ENCODE peak calls at places on chromosomes 12 and 14, in seven cellular contexts. B is fibroblast of the aortic adventitia, D is GM12878, O is hepatocyte, M is lower lobe of right lung, F is neural crest cell, K is colonic mucosa. L is an unnamed sample.
A peak's percentile ranks its signal among the peaks of the same experiment; 100 is the strongest.

GRCh38 chr12:10528150-10528953 is 22.7 kb downstream of the EIF2S3B start:
- DNase-seq in B (no peak), M (no peak), K (no peak), D (no peak), F (no peak), O (no peak), L (no peak)

GRCh38 chr12:6074394-6074793 is 50.1 kb downstream of the VWF start:
- DNase-seq in F (no peak), O (no peak), B (no peak), D (no peak), M (no peak), K (no peak), L (no peak)

GRCh38 chr12:57118711-57119271 is 7.6 kb upstream of the STAT6 start:
- DNase-seq in B (no peak), K (peak; percentile 22), D (no peak), F (no peak), M (no peak), O (no peak), L (no peak)

GRCh38 chr14:61222388-61222787 is 58.8 kb downstream of the TMEM30B start:
- DNase-seq in K (no peak), M (no peak), B (peak; percentile 46), F (no peak), O (no peak), D (no peak), L (no peak)

GRCh38 chr14:46048127-46048526 is 603.5 kb downstream of the RPL10L start:
- DNase-seq in B (no peak), K (no peak), F (peak; percentile 50), D (peak; percentile 3), O (peak; percentile 40), M (no peak), L (no peak)

GRCh38 chr12:124675881-124676688 is 108.7 kb upstream of the NCOR2 start:
- DNase-seq in B (peak; percentile 56), K (no peak), D (no peak), F (no peak), M (no peak), O (no peak), L (no peak)

GRCh38 chr12:114869091-114869834 is 185.3 kb upstream of the TBX3 start:
- DNase-seq in O (peak; percentile 60), K (no peak), M (no peak), B (peak; percentile 59), D (no peak), F (no peak), L (no peak)

GRCh38 chr12:4353785-4354208 is 25.7 kb downstream of the FGF23 start:
- DNase-seq in M (no peak), B (peak; percentile 11), F (no peak), K (no peak), D (no peak), O (peak; percentile 31), L (no peak)

GRCh38 chr12:42865282-42865681 is 275.7 kb upstream of the PRICKLE1 start:
- DNase-seq in M (no peak), B (no peak), O (no peak), F (no peak), K (no peak), D (no peak), L (no peak)

GRCh38 chr14:72715215-72715909 is 178.5 kb downstream of the DPF3 start:
- DNase-seq in D (no peak), K (no peak), F (no peak), O (no peak), M (no peak), B (no peak), L (peak; percentile 30)

GRCh38 chr14:99524804-99525698 is 43.8 kb downstream of the CCNK start:
- DNase-seq in K (peak; percentile 54), O (peak; percentile 69), M (no peak), F (no peak), B (peak; percentile 69), D (no peak), L (no peak)

GRCh38 chr12:96136129-96136528 is 58.0 kb upstream of the ELK3 start:
- DNase-seq in O (peak; percentile 16), F (no peak), D (no peak), B (peak; percentile 78), K (no peak), M (no peak), L (no peak)

GRCh38 chr12:88052686-88053085 is 23.5 kb upstream of the C12orf50 start:
- DNase-seq in K (peak; percentile 18), B (peak; percentile 48), D (no peak), O (peak; percentile 42), M (no peak), F (peak; percentile 19), L (no peak)

GRCh38 chr14:59248170-59248569 is 59.7 kb downstream of the DAAM1 start:
- DNase-seq in K (no peak), O (no peak), M (no peak), B (no peak), F (no peak), D (no peak), L (no peak)

GRCh38 chr14:68379510-68380303 is 413.2 kb downstream of the ZFP36L1 start:
- DNase-seq in B (no peak), K (peak; percentile 80), F (no peak), D (no peak), M (no peak), O (no peak), L (no peak)

GRCh38 chr12:68913682-68914081 is 19.3 kb downstream of the CPM start:
- DNase-seq in D (no peak), F (no peak), K (no peak), O (no peak), B (peak; percentile 72), M (no peak), L (no peak)

GRCh38 chr14:64979336-64980074 is 7.2 kb upstream of the FNTB start:
- DNase-seq in B (peak; percentile 54), O (peak; percentile 36), F (no peak), D (no peak), M (no peak), K (no peak), L (no peak)

GRCh38 chr12:45655186-45655585 is 74.3 kb upstream of the ARID2 start:
- DNase-seq in B (no peak), D (no peak), K (no peak), O (peak; percentile 32), F (no peak), M (no peak), L (no peak)

GRCh38 chr12:131990980-131991305 is 41.2 kb downstream of the EP400 start:
- DNase-seq in D (no peak), M (no peak), F (no peak), O (no peak), K (no peak), B (no peak), L (no peak)

GRCh38 chr14:37168721-37169120 is 3.7 kb downstream of the SLC25A21 start:
- DNase-seq in M (no peak), F (no peak), B (no peak), O (no peak), K (no peak), D (no peak), L (no peak)

GRCh38 chr12:107564946-107565345 is 120.7 kb upstream of the PWP1 start:
- DNase-seq in D (no peak), O (peak; percentile 30), F (no peak), K (no peak), M (no peak), B (peak; percentile 39), L (no peak)

GRCh38 chr14:104941508-104942365 is 17.1 kb downstream of the PLD4 start:
- DNase-seq in D (no peak), O (no peak), K (no peak), M (peak; percentile 32), B (no peak), F (no peak), L (no peak)

GRCh38 chr14:47276931-47277330 is 398.5 kb downstream of the MDGA2 start:
- DNase-seq in O (no peak), F (no peak), B (no peak), D (no peak), M (no peak), K (no peak), L (no peak)

GRCh38 chr14:75301666-75302325 is 23.2 kb downstream of the FOS start:
- DNase-seq in B (no peak), M (peak; percentile 82), D (no peak), F (no peak), K (peak; percentile 59), O (peak; percentile 73), L (peak; percentile 25)

GRCh38 chr12:10207136-10207535 is 5.5 kb upstream of the GABARAPL1 start:
- DNase-seq in F (no peak), K (no peak), O (no peak), B (no peak), D (no peak), M (no peak), L (no peak)

GRCh38 chr14:105292810-105293711 is 7.7 kb downstream of the BRF1 start:
- DNase-seq in K (no peak), F (no peak), O (no peak), D (no peak), B (no peak), M (no peak), L (no peak)

GRCh38 chr14:73462815-73463214 is 4.5 kb upstream of the NUMB start:
- DNase-seq in B (peak; percentile 77), O (no peak), M (no peak), K (no peak), F (no peak), D (no peak), L (no peak)

GRCh38 chr12:122947352-122947792 is 18.9 kb downstream of the ABCB9 start:
- DNase-seq in K (peak; percentile 70), D (no peak), O (no peak), M (peak; percentile 81), F (no peak), B (no peak), L (no peak)
- TF ChIP-seq CTCF in K (no peak), D (no peak), O (no peak), M (peak; percentile 45), F (no peak), B (no peak), L (no peak)

DNA sequence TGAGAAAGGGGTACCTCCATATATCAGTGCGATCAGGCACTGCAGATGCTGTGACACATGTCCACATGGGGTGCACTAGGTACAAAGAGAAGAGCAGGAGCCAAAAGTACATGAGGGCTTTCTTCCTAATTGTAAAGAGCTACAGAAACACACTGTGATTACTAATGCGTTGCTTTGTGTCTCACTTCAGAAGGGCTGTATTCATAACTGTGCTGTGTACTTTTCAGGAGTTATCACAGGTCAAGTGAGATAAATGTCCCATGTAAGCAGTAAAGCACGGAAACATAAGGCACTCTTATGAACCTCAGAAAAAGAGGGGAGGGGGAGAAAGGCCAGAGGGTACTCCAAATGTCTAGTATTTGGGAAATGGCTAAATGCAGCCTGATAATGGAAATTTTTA is 10.6 kb downstream of the SPRING1 start:
- DNase-seq in B (no peak), O (no peak), D (no peak), K (no peak), M (no peak), F (no peak), L (no peak)
- TF ChIP-seq CTCF in B (no peak), O (no peak), D (no peak), K (no peak), M (no peak), F (no peak), L (no peak)

DNA sequence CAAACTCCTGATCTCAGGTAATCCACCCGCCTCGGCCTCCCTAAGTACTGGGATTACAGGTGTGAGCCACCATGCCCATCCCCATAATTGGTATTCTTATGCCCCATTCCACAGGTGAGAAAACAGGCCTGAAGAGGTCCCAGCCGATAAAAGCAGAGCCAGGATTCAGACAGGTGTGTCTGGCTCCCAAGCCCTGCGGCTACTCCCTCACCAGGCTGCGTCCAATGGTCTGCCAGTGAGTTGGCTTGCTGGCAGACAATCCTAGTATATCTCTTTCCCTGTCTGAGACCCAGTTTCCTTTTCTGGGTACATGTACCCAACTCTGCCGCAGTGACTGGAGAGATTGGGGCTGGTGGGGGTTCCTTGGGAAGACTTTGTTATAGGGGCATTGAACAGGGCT is 1.9 kb upstream of the TSPAN9 start:
- DNase-seq in K (no peak), M (no peak), D (no peak), O (no peak), B (no peak), F (no peak), L (no peak)
- TF ChIP-seq CTCF in K (no peak), M (no peak), D (no peak), O (no peak), B (no peak), F (no peak), L (no peak)

GRCh38 chr12:98154850-98155249 is 360.5 kb upstream of the TMPO start:
- DNase-seq in M (no peak), D (no peak), K (no peak), O (peak; percentile 71), F (peak; percentile 20), B (no peak), L (no peak)
- TF ChIP-seq CTCF in M (peak; percentile 16), D (peak; percentile 49), K (no peak), O (peak; percentile 68), F (peak; percentile 72), B (no peak), L (peak; percentile 22)

L was measured in GM06990.